ENCODE peak calls at places on chromosome 20, in seven cellular contexts. L is brain microvascular endothelial cell; P is psoas muscle; U is body of pancreas; I is CD8-positive, alpha-beta memory T cell; W is transverse colon; Y is sigmoid colon. V is an unnamed sample. For H3K27me3, the result is how much of the 10 kb centered on the place peaks cover.

GRCh38 chr20:46347831-46348230 is 39.5 kb upstream of the CDH22 start:
- DNase-seq in L (no peak), P (no peak), U (no peak), I (no peak), W (no peak), Y (no peak), V (no peak)

GRCh38 chr20:719816-720215 is 44.2 kb upstream of the SCRT2 start:
- DNase-seq in L (no peak), P (no peak), U (no peak), I (no peak), W (no peak), Y (no peak), V (no peak)

GRCh38 chr20:46118481-46119020 is 437 bp downstream of the CD40 start:
- DNase-seq in L (no peak), P (peak), U (peak), I (no peak), W (peak), Y (peak), V (no peak)

GRCh38 chr20:56431451-56431850 is 19.4 kb downstream of the CASS4 start:
- DNase-seq in L (no peak), P (no peak), U (no peak), I (no peak), W (no peak), Y (no peak), V (no peak)

GRCh38 chr20:62405108-62405980 is 1.7 kb downstream of the CABLES2 start:
- DNase-seq in L (peak), P (peak), U (peak), I (no peak), W (no peak), Y (peak), V (no peak)

GRCh38 chr20:36579996-36580545 is 6.7 kb downstream of the TGIF2 start:
- DNase-seq in L (peak), P (no peak), U (no peak), I (no peak), W (no peak), Y (no peak), V (no peak)

GRCh38 chr20:58032599-58032998 is 195.9 kb downstream of the ANKRD60 start:
- DNase-seq in L (no peak), P (no peak), U (no peak), I (no peak), W (no peak), Y (no peak), V (no peak)

GRCh38 chr20:667351-668034 is 8.1 kb downstream of the SCRT2 start:
- DNase-seq in L (peak), P (peak), U (peak), I (peak), W (peak), Y (no peak), V (no peak)

GRCh38 chr20:45463113-45463512 is 6.4 kb upstream of the WFDC2 start:
- DNase-seq in L (no peak), P (no peak), U (no peak), I (no peak), W (no peak), Y (no peak), V (no peak)

GRCh38 chr20:14915356-14915755 is 577.9 kb upstream of the FLRT3 start:
- DNase-seq in L (no peak), P (no peak), U (no peak), I (no peak), W (no peak), Y (peak), V (no peak)
- H3K27ac ChIP-seq in L (no peak), P (no peak), U (no peak), I (no peak), W (no peak), Y (peak), V (no peak)

GRCh38 chr20:10721112-10721896 is 47.5 kb upstream of the JAG1 start:
- DNase-seq in L (peak), P (no peak), U (no peak), I (no peak), W (no peak), Y (no peak), V (no peak)
- H3K4me3 ChIP-seq in L (no peak), P (no peak), U (no peak), I (no peak), W (no peak), Y (no peak), V (no peak)

GRCh38 chr20:40757087-40757486 is 68.1 kb upstream of the MAFB start:
- DNase-seq in L (peak), P (no peak), U (no peak), I (no peak), W (no peak), Y (no peak), V (no peak)
- H3K27me3 ChIP-seq in L (under half), P (under half), U (under half), I (under half), W (under half), Y (under half), V (under half)

GRCh38 chr20:20744170-20744725 is 31.8 kb upstream of the RALGAPA2 start:
- DNase-seq in L (no peak), P (no peak), U (no peak), I (no peak), W (no peak), Y (no peak), V (no peak)
- H3K27ac ChIP-seq in L (no peak), P (peak), U (peak), I (no peak), W (peak), Y (peak), V (no peak)

DNA sequence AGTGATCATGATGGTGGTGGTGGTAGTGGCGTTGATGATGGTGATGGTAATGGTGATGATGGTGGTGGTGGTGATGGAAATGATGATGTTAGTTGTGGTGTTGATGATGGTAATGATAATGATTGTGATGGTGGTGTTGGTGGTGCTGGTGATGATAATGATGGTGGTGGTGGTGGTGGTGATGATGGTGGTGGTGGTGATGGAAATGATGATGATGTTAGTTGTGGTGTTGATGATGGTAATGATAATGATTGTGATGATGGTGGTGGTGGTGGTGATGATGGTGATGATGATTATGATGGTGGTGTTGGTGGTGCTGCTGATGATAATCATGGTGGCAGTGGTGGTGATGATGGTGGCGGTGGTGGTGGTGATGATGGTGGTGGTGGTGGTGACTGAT is 51.4 kb downstream of the ARHGAP40 start:
- DNase-seq in L (no peak), P (no peak), U (no peak), I (no peak), W (no peak), Y (no peak), V (no peak)
- H3K4me3 ChIP-seq in L (no peak), P (no peak), U (no peak), I (no peak), W (no peak), Y (no peak), V (no peak)

GRCh38 chr20:48348022-48348421 is 479.8 kb downstream of the PREX1 start:
- DNase-seq in L (no peak), P (no peak), U (no peak), I (no peak), W (no peak), Y (no peak), V (no peak)
- H3K27me3 ChIP-seq in L (under half), P (under half), U (under half), I (under half), W (under half), Y (under half), V (under half)

DNA sequence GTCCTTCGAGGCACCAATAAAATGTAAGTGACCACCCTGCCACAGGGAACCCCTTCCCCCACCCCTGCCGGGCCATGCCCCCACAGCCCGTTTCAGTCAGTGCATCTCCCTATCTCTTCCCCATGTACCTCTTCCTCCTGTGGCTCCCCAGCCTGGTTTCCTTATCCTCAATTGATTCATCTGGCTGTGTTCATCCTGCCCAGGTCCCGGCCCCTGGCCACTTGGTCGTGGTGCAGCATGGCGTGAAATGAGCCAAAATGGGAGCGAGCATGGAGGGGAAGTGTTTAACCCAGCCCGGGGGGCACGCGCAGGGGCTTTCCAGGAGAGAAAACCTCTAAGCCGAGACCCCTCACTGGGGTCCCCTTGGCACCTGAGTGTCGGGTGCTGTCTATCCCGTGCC is 35.9 kb downstream of the HM13 start:
- DNase-seq in L (no peak), P (no peak), U (no peak), I (no peak), W (no peak), Y (no peak), V (no peak)
- H3K27ac ChIP-seq in L (no peak), P (no peak), U (no peak), I (no peak), W (no peak), Y (no peak), V (no peak)